ENCODE peak calls at places on chromosomes 13 and 19, in ten cellular contexts. O is stimulated activated CD4-positive, alpha-beta T cell treated with anti-CD3 and anti-CD28 coated beads, Interleukin-2, amount 100 ng/mL, for 48 hours; C is fibroblast of pulmonary artery; P is T-helper 9 cell; D is anterior cingulate cortex; U is DMS79; E is AG10803; L is H9; B is caudate nucleus; N is Calu3. F is an unnamed sample.

GRCh38 chr19:40907968-40908735 is 26.1 kb upstream of the CYP2A7 start:
- DNase-seq in O (no peak), C (no peak), P (peak), D (no peak), U (no peak), E (no peak), L (peak), B (no peak), N (no peak), F (no peak)

GRCh38 chr19:2270157-2270571 is 11.8 kb downstream of the PEAK3 start:
- DNase-seq in O (no peak), C (no peak), P (peak), D (no peak), U (no peak), E (peak), L (no peak), B (no peak), N (no peak), F (no peak)

GRCh38 chr13:27919934-27920676 is at the start of gene PDX1:
- DNase-seq in O (no peak), C (no peak), P (no peak), D (no peak), U (peak), E (peak), L (peak), B (no peak), N (peak), F (no peak)

GRCh38 chr13:33299626-33300025 is 14.1 kb upstream of the STARD13 start:
- DNase-seq in O (no peak), C (no peak), P (no peak), D (no peak), U (no peak), E (no peak), L (no peak), B (no peak), N (no peak), F (no peak)

GRCh38 chr13:64130170-64130569 is 2714.5 kb upstream of the PCDH20 start:
- DNase-seq in O (no peak), C (no peak), P (no peak), D (no peak), U (no peak), E (no peak), L (peak), B (no peak), N (no peak), F (no peak)

GRCh38 chr19:48539503-48540096 is 12.4 kb upstream of the SULT2B1 start:
- DNase-seq in O (no peak), C (peak), P (no peak), D (no peak), U (peak), E (peak), L (no peak), B (no peak), N (no peak), F (peak)

GRCh38 chr13:100212904-100213538 is 124.1 kb downstream of the PCCA start:
- DNase-seq in O (no peak), C (no peak), P (no peak), D (no peak), U (no peak), E (no peak), L (no peak), B (no peak), N (no peak), F (no peak)

GRCh38 chr19:18408053-18408476 is 10.6 kb upstream of the LRRC25 start:
- DNase-seq in O (no peak), C (no peak), P (no peak), D (no peak), U (peak), E (no peak), L (peak), B (no peak), N (peak), F (no peak)

GRCh38 chr13:30877335-30877734 is 28.7 kb upstream of the MEDAG start:
- DNase-seq in O (no peak), C (peak), P (no peak), D (no peak), U (no peak), E (peak), L (no peak), B (no peak), N (no peak), F (peak)

GRCh38 chr13:40776681-40777165 is 5.7 kb upstream of the MRPS31 start:
- DNase-seq in O (peak), C (peak), P (peak), D (no peak), U (no peak), E (peak), L (no peak), B (no peak), N (no peak), F (peak)